ENCODE peak calls at places on chromosomes 11 and 22, in five cellular contexts. J is OCI-LY7, R is fibroblast of mammary gland, Z is astrocyte of the spinal cord, K is foreskin fibroblast. E is an unnamed sample.
A peak's percentile ranks its signal among the peaks of the same experiment; 100 is the strongest.

GRCh38 chr11:120184946-120185677 is 25.7 kb upstream of the OAF start:
- DNase-seq in J (no peak), R (peak; percentile 81), Z (no peak), K (peak; percentile 63), E (no peak)

GRCh38 chr11:61830318-61831105 is 2.4 kb downstream of the FADS2 start:
- DNase-seq in J (no peak), R (no peak), Z (no peak), K (peak; percentile 25), E (no peak)

GRCh38 chr22:28143206-28143605 is 224.2 kb upstream of the PITPNB start:
- DNase-seq in J (no peak), R (no peak), Z (no peak), K (peak; percentile 36), E (no peak)

GRCh38 chr22:40525250-40525884 is 111.2 kb downstream of the MRTFA start:
- DNase-seq in J (peak; percentile 72), R (peak; percentile 67), Z (no peak), K (peak; percentile 67), E (no peak)

GRCh38 chr22:41683616-41684015 is 5.1 kb downstream of the SNU13 start:
- DNase-seq in J (no peak), R (no peak), Z (no peak), K (peak; percentile 69), E (no peak)

GRCh38 chr11:44776840-44777536 is 50.2 kb downstream of the TSPAN18 start:
- DNase-seq in J (no peak), R (no peak), Z (no peak), K (no peak), E (no peak)

GRCh38 chr11:102240502-102240901 is 76.8 kb upstream of the BIRC3 start:
- DNase-seq in J (no peak), R (peak; percentile 42), Z (peak; percentile 80), K (peak; percentile 61), E (no peak)

GRCh38 chr22:19497245-19497644 is 17.5 kb downstream of the CDC45 start:
- DNase-seq in J (no peak), R (peak; percentile 90), Z (peak; percentile 84), K (peak; percentile 81), E (no peak)

GRCh38 chr11:45652781-45653180 is 12.6 kb downstream of the CHST1 start:
- DNase-seq in J (no peak), R (peak; percentile 82), Z (no peak), K (peak; percentile 61), E (no peak)

GRCh38 chr11:2685566-2686359 is 14.0 kb downstream of the KCNQ1OT1 start:
- DNase-seq in J (no peak), R (no peak), Z (no peak), K (no peak), E (no peak)

GRCh38 chr11:72951193-72951592 is 137.0 kb downstream of the ATG16L2 start:
- DNase-seq in J (no peak), R (peak; percentile 64), Z (no peak), K (peak; percentile 77), E (no peak)

GRCh38 chr22:47804281-47804680 is 1041.8 kb downstream of the TBC1D22A start:
- DNase-seq in J (no peak), R (no peak), Z (no peak), K (no peak), E (no peak)

GRCh38 chr22:30701872-30702271 is 7.2 kb downstream of the OSBP2 start:
- DNase-seq in J (no peak), R (peak; percentile 35), Z (peak; percentile 26), K (peak; percentile 63), E (no peak)

GRCh38 chr11:72750086-72750485 is 2.1 kb downstream of the ARAP1 start:
- DNase-seq in J (no peak), R (no peak), Z (no peak), K (no peak), E (no peak)

GRCh38 chr11:96464695-96465307 is 75.0 kb downstream of the JRKL start:
- DNase-seq in J (peak; percentile 77), R (peak; percentile 80), Z (peak; percentile 81), K (peak; percentile 77), E (peak; percentile 56)

GRCh38 chr22:32900856-32901255 is 99.4 kb downstream of the TIMP3 start:
- DNase-seq in J (no peak), R (no peak), Z (no peak), K (no peak), E (no peak)

GRCh38 chr11:4881860-4882500 is at the start of gene OR51T1:
- DNase-seq in J (no peak), R (peak; percentile 31), Z (peak; percentile 71), K (peak; percentile 31), E (no peak)

GRCh38 chr11:32149748-32150147 is 58.9 kb downstream of the RCN1 start:
- DNase-seq in J (no peak), R (no peak), Z (no peak), K (no peak), E (no peak)

GRCh38 chr22:30386608-30386959 is 627 bp downstream of the RNF215 start:
- DNase-seq in J (no peak), R (no peak), Z (no peak), K (peak; percentile 24), E (no peak)

GRCh38 chr22:44304354-44304753 is 8.4 kb downstream of the SHISAL1 start:
- DNase-seq in J (no peak), R (peak; percentile 60), Z (peak; percentile 18), K (peak; percentile 27), E (no peak)

GRCh38 chr11:57379732-57380131 is 1.2 kb downstream of the PRG3 start:
- DNase-seq in J (no peak), R (peak; percentile 26), Z (peak; percentile 37), K (peak; percentile 54), E (no peak)

GRCh38 chr11:10497371-10498021 is 42.4 kb downstream of the AMPD3 start:
- DNase-seq in J (no peak), R (no peak), Z (no peak), K (no peak), E (no peak)

GRCh38 chr11:131483877-131484276 is 113.5 kb downstream of the NTM start:
- DNase-seq in J (no peak), R (no peak), Z (no peak), K (no peak), E (no peak)

GRCh38 chr11:72584933-72585597 is 89.2 kb downstream of the PDE2A start:
- DNase-seq in J (no peak), R (no peak), Z (no peak), K (no peak), E (no peak)

GRCh38 chr11:76339217-76339616 is 41.7 kb downstream of the THAP12 start:
- DNase-seq in J (peak; percentile 14), R (peak; percentile 60), Z (no peak), K (peak; percentile 55), E (no peak)

GRCh38 chr22:19942071-19942885 is 660 bp upstream of the TXNRD2 start:
- DNase-seq in J (peak; percentile 72), R (peak; percentile 58), Z (peak; percentile 81), K (peak; percentile 81), E (no peak)

GRCh38 chr11:57434640-57435546 is 8.0 kb upstream of the SLC43A3 start:
- DNase-seq in J (no peak), R (peak; percentile 97), Z (peak; percentile 80), K (peak; percentile 93), E (no peak)

GRCh38 chr11:70502677-70503076 is 104.3 kb downstream of the CTTN start:
- DNase-seq in J (no peak), R (no peak), Z (no peak), K (no peak), E (no peak)

GRCh38 chr11:38305682-38306081 is 1707.6 kb upstream of the RAG2 start:
- DNase-seq in J (no peak), R (peak; percentile 1), Z (peak; percentile 75), K (no peak), E (no peak)

GRCh38 chr11:31397239-31397834 is 27.7 kb downstream of the DNAJC24 start:
- DNase-seq in J (peak; percentile 42), R (peak; percentile 38), Z (peak; percentile 29), K (peak; percentile 41), E (no peak)

DNA sequence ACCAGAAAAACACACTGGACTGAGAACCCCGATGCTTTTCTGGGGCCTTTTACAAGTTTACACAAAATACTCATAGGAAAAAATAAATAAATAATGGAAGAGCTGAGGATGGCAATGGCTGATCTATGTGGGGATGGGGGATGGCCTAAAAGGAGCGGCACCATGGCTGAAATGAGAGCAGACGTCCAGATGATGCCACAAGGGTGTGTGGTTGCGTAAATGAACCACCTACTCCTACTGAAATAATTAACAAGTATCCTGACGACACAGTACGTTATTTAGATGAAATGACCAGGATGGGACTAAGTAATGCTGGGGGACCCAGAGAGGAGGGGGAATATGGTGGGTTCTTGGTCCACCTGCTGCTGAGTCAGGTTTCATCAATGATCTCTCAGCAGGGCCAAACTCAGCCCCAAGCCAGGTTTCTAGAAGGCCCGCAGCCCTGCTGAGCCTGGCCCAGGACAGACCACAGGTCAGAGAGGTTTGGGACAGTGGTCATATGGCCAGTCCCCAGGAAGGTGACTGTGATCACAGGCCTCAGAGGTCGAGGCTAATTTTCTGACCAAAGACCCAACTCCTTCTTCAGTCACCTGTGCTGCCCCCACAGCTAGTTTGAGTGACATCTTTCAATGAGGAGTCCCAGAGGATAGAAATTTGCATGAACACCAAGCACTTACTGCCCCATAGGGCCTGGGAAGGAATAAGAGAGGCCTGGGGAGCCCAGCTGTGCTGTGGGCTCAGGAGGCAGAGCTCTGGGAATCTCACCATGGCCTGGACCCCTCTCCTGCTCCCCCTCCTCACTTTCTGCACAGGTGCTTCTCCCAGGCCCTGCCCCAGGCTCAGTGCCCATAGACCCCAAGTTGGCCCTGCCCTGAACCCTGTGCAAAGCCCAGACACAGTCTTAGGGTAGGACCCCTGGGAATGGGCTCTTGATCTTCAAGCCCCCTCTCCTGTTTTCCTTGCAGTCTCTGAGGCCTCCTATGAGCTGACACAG is 76.3 kb upstream of the IGLL5 start:
- DNase-seq in J (peak; percentile 60), R (no peak), Z (no peak), K (no peak), E (no peak)
- H3K4me3 ChIP-seq in J (peak overlapping the region; percentile 39), R (no peak overlapping the region), Z (no peak overlapping the region), K (no peak overlapping the region), E (no peak overlapping the region)

DNA sequence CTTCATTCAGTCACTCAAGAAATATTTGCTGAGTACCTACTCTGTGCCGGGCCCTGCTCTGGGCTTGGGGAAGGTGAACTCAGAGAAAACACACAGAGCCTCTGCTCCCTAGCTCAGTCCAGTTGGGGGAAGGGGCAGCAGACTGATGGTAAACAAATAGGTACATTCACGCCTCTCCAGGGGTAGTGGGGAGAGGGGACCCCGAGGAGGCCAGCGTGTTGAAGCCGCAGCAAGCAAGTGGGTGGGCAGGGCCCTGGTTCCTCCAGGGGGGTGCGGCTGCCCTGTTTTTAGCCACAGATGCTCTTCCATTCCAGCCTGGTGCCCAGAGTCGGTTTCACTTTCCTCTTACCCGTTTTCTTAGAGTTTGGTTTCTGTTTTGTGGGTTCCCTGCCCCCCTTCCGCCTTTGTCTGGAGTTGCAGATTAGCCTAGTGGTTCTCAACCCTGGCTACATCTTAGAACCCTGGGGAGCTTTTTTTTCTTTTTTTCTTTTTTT is 8.7 kb downstream of the DRAP1 start:
- DNase-seq in J (peak; percentile 46), R (no peak), Z (no peak), K (peak; percentile 21), E (no peak)
- TF ChIP-seq CTCF in J (no peak), R (no peak), Z (no peak), K (no peak), E (no peak)

GRCh38 chr11:130159139-130159538 is 443 bp upstream of the ST14 start:
- DNase-seq in J (no peak), R (no peak), Z (no peak), K (no peak), E (no peak)
- H3K4me3 ChIP-seq in J (peak overlapping the region; percentile 74), R (no peak overlapping the region), Z (no peak overlapping the region), K (no peak overlapping the region), E (no peak overlapping the region)

GRCh38 chr22:39291501-39291900 is 27.9 kb downstream of the RPL3 start:
- DNase-seq in J (no peak), R (no peak), Z (no peak), K (no peak), E (no peak)
- TF ChIP-seq CTCF in J (peak; percentile 49), R (no peak), Z (no peak), K (no peak), E (no peak)